ENCODE peak calls at places on chromosomes 5 and 9, in four cellular contexts. E, Y, J and H are unnamed samples.

GRCh38 chr9:18638448-18639249 is 164.7 kb downstream of the ADAMTSL1 start:
- DNase-seq in Y (no peak), J (no peak), E (no peak), H (no peak)

GRCh38 chr5:115342593-115343377 is 46.3 kb upstream of the CCDC112 start:
- DNase-seq in Y (no peak), E (no peak), J (no peak), H (no peak)

GRCh38 chr9:136567651-136568287 is 21.9 kb upstream of the NOTCH1 start:
- DNase-seq in Y (no peak), J (peak), E (peak), H (peak)

GRCh38 chr5:178625679-178626483 is 969 bp downstream of the CLK4 start:
- DNase-seq in J (no peak), E (no peak), Y (no peak), H (no peak)

GRCh38 chr9:98342103-98342818 is 86.8 kb upstream of the TBC1D2 start:
- DNase-seq in Y (no peak), J (no peak), E (no peak), H (no peak)

GRCh38 chr9:120117081-120117480 is 462.9 kb downstream of the CDK5RAP2 start:
- DNase-seq in E (no peak), J (no peak), Y (peak), H (no peak)

GRCh38 chr5:179536676-179537075 is 13.7 kb upstream of the RUFY1 start:
- DNase-seq in E (no peak), Y (no peak), J (no peak), H (no peak)

GRCh38 chr9:113956901-113957777 is 81.0 kb downstream of the ZNF618 start:
- DNase-seq in Y (no peak), J (no peak), E (no peak), H (no peak)

GRCh38 chr9:134625361-134626140 is 16.1 kb upstream of the COL5A1 start:
- DNase-seq in E (no peak), J (no peak), Y (no peak), H (no peak)

GRCh38 chr9:82532504-82532903 is 530.4 kb downstream of the RASEF start:
- DNase-seq in E (no peak), Y (no peak), J (no peak), H (peak)

GRCh38 chr5:87997662-87998061 is 271.0 kb downstream of the TMEM161B start:
- DNase-seq in Y (no peak), E (no peak), J (no peak), H (peak)

GRCh38 chr9:137168575-137168906 is 1.3 kb downstream of the LRRC26 start:
- DNase-seq in J (no peak), Y (no peak), E (peak), H (no peak)

GRCh38 chr9:115952667-115953316 is 200.8 kb upstream of the PAPPA start:
- DNase-seq in J (no peak), Y (no peak), E (no peak), H (peak)

GRCh38 chr5:10756539-10756938 is 4.5 kb downstream of the DAP start:
- DNase-seq in J (no peak), E (no peak), Y (no peak), H (no peak)

GRCh38 chr9:91817493-91818225 is 132.4 kb downstream of the ROR2 start:
- DNase-seq in Y (no peak), E (no peak), J (no peak), H (no peak)

GRCh38 chr5:172939561-172939960 is 19.7 kb upstream of the RPL26L1 start:
- DNase-seq in E (no peak), J (no peak), Y (no peak), H (no peak)
- TF ChIP-seq SRF in E (no peak), J (no peak), Y (no peak), H (no peak)

GRCh38 chr5:172583931-172584511 is 57.0 kb upstream of the NEURL1B start:
- DNase-seq in E (no peak), J (no peak), Y (no peak), H (no peak)
- TF ChIP-seq SRF in E (no peak), J (no peak), Y (no peak), H (no peak)

GRCh38 chr5:54904425-54904824 is 81.0 kb downstream of the ESM1 start:
- DNase-seq in E (peak), Y (no peak), J (no peak), H (peak)
- TF ChIP-seq SRF in E (no peak), Y (no peak), J (no peak), H (no peak)

DNA sequence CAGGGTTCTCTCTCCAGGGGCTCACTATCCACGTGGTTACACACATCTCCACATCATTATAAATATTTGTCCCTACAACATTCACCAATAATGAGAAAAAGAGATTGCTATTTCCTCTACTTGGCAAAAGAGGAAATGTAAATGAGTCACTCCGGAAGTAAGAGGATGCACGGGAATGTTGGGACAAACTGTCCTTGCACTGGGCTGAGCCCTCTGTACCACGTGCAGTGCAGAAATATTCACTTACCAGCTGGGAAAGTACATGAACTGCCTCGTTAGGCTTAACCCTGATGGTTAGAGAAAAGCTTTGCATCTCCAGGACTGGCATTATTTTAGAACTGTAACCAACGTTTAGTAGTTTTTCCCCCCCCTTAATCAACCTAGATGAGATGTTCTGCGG is 661.2 kb upstream of the KLF4 start:
- DNase-seq in J (no peak), Y (no peak), E (no peak), H (no peak)
- TF ChIP-seq SRF in J (no peak), Y (no peak), E (no peak), H (no peak)

GRCh38 chr5:93675458-93676450 is 65.6 kb downstream of the POU5F2 start:
- DNase-seq in Y (no peak), E (no peak), J (no peak), H (no peak)
- TF ChIP-seq SRF in Y (no peak), E (no peak), J (no peak), H (no peak)

DNA sequence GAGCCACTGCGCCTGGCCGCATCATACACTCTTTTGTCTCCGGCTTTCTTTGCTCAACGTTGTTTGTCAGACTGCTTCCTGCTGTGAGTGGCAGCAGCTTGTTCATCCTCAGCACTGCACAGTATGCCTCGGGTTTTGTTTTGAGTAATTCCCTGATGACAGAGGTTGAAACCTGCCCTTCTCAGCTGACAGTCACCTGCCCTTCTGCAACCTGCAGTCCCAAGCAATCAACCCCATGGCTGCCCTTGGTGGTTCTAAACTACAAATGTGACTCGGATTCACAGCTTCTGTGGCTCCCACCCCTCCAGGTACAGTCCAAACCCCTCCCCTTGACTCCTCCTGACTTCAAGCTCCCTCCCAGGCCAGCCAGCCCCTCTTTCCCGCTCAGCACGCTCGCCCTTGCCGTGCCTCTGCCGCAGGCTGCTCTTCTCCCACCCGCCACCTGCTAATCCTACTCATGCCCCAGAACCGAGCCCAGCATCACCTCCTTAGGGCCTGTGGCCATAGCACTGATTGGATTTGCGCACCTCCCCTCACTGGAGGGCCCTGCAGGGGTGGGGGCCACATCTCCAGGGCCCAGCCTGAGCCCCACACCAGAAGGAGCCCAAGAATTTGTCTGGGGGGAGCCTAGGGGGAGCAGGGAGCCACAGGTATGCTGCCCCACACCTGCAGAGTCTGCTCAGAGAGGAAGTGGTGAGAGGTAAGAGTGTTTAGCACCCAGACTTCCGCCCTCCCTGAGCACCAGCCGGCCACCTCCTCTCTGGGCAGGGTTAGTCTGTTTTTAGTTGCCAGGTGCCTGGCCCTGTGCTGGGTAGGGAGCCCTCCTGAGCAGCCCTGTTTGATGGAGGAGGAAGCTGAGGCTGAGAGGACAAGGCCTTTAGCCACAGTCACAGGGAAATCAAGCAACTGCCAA is 10.1 kb downstream of the EEIG1 start:
- DNase-seq in E (no peak), J (no peak), Y (no peak), H (no peak)
- TF ChIP-seq SRF in E (no peak), J (no peak), Y (no peak), H (no peak)